ENCODE peak calls at places on chromosomes 1 and 21, in nine cellular contexts. T is head of caudate nucleus; D is CD8-positive, alpha-beta T cell; J is stimulated activated CD8-positive, alpha-beta memory T cell treated with anti-CD3 and anti-CD28 coated beads, Interleukin-12 subunit alpha, Interleukin-12 subunit beta, amount 100 ng/mL, for 1 hour; C is K562; F is upper lobe of right lung; K is sigmoid colon; R is H54; M is nephron progenitor cell. N is an unnamed sample.
A peak's percentile ranks its signal among the peaks of the same experiment; 100 is the strongest.

GRCh38 chr1:9201421-9202239 is 32.9 kb upstream of the H6PD start:
- DNase-seq in T (no peak), D (no peak), J (no peak), C (no peak), F (no peak), K (peak; percentile 80), R (no peak), M (no peak), N (no peak)

GRCh38 chr1:54323324-54323739 is 82.9 kb downstream of the SSBP3 start:
- DNase-seq in T (no peak), D (no peak), J (no peak), C (no peak), F (no peak), K (no peak), R (no peak), M (no peak), N (no peak)

GRCh38 chr1:80987106-80987505 is 813.6 kb upstream of the ADGRL2 start:
- DNase-seq in T (no peak), D (no peak), J (no peak), C (no peak), F (no peak), K (no peak), R (no peak), M (no peak), N (no peak)

GRCh38 chr1:152878042-152878441 is at the start of gene SMCP:
- DNase-seq in T (no peak), D (no peak), J (no peak), C (peak; percentile 14), F (no peak), K (no peak), R (no peak), M (peak; percentile 10), N (no peak)

GRCh38 chr1:89607888-89608626 is 24.9 kb upstream of the LRRC8C start:
- DNase-seq in T (no peak), D (peak; percentile 70), J (peak; percentile 51), C (no peak), F (no peak), K (no peak), R (no peak), M (no peak), N (peak; percentile 81)

GRCh38 chr1:53535846-53536245 is 76.6 kb downstream of the DMRTB1 start:
- DNase-seq in T (no peak), D (no peak), J (no peak), C (no peak), F (no peak), K (no peak), R (no peak), M (no peak), N (no peak)

GRCh38 chr1:42822833-42823392 is 5.7 kb upstream of the SVBP start:
- DNase-seq in T (no peak), D (no peak), J (no peak), C (peak; percentile 44), F (no peak), K (no peak), R (no peak), M (no peak), N (no peak)

GRCh38 chr1:12627308-12627707 is 9.3 kb upstream of the DHRS3 start:
- DNase-seq in T (no peak), D (no peak), J (no peak), C (no peak), F (no peak), K (no peak), R (no peak), M (no peak), N (no peak)

GRCh38 chr1:81802601-81803422 is 2.1 kb downstream of the ADGRL2 start:
- DNase-seq in T (peak; percentile 57), D (no peak), J (no peak), C (no peak), F (peak; percentile 80), K (peak; percentile 85), R (no peak), M (peak; percentile 72), N (no peak)

GRCh38 chr21:44965251-44966022 is 25.6 kb downstream of the SLX9 start:
- DNase-seq in T (no peak), D (no peak), J (no peak), C (no peak), F (no peak), K (no peak), R (no peak), M (no peak), N (peak; percentile 29)

GRCh38 chr1:12309783-12310742 is 80.2 kb downstream of the VPS13D start:
- DNase-seq in T (no peak), D (no peak), J (no peak), C (no peak), F (no peak), K (peak; percentile 86), R (no peak), M (no peak), N (no peak)

GRCh38 chr1:179143332-179143731 is 61.5 kb downstream of the TOR3A start:
- DNase-seq in T (no peak), D (no peak), J (no peak), C (no peak), F (no peak), K (no peak), R (no peak), M (no peak), N (no peak)

GRCh38 chr1:27522148-27522859 is 32.3 kb upstream of the WASF2 start:
- DNase-seq in T (peak; percentile 28), D (peak; percentile 78), J (no peak), C (no peak), F (no peak), K (no peak), R (no peak), M (no peak), N (peak; percentile 75)

GRCh38 chr1:41161851-41162250 is 80.3 kb downstream of the SCMH1 start:
- DNase-seq in T (no peak), D (no peak), J (no peak), C (no peak), F (no peak), K (no peak), R (no peak), M (no peak), N (no peak)

GRCh38 chr21:35354078-35354477 is 305.0 kb upstream of the RUNX1 start:
- DNase-seq in T (no peak), D (no peak), J (no peak), C (no peak), F (no peak), K (no peak), R (no peak), M (no peak), N (no peak)

GRCh38 chr1:27934818-27935549 is at the start of gene SMPDL3B:
- DNase-seq in T (no peak), D (no peak), J (no peak), C (no peak), F (peak; percentile 88), K (no peak), R (peak; percentile 18), M (peak; percentile 46), N (no peak)

GRCh38 chr1:22739648-22740385 is 29.2 kb downstream of the EPHB2 start:
- DNase-seq in T (no peak), D (no peak), J (no peak), C (peak; percentile 65), F (no peak), K (no peak), R (peak; percentile 69), M (peak; percentile 37), N (no peak)

GRCh38 chr1:151542710-151543129 is 2.6 kb downstream of the TUFT1 start:
- DNase-seq in T (no peak), D (no peak), J (no peak), C (no peak), F (no peak), K (no peak), R (no peak), M (no peak), N (no peak)

GRCh38 chr1:42117214-42117613 is 36.0 kb upstream of the GUCA2B start:
- DNase-seq in T (no peak), D (no peak), J (no peak), C (no peak), F (no peak), K (no peak), R (no peak), M (no peak), N (no peak)

GRCh38 chr21:46561448-46562095 is 43.3 kb downstream of the S100B start:
- DNase-seq in T (no peak), D (peak; percentile 52), J (no peak), C (no peak), F (no peak), K (no peak), R (no peak), M (no peak), N (no peak)

GRCh38 chr1:201582977-201583376 is 44.0 kb downstream of the NAV1 start:
- DNase-seq in T (no peak), D (no peak), J (no peak), C (no peak), F (peak; percentile 43), K (no peak), R (no peak), M (no peak), N (no peak)

GRCh38 chr21:45460611-45461368 is 55.8 kb downstream of the COL18A1 start:
- DNase-seq in T (no peak), D (no peak), J (no peak), C (no peak), F (no peak), K (no peak), R (peak; percentile 72), M (no peak), N (no peak)

GRCh38 chr1:115652236-115652788 is 10.5 kb downstream of the VANGL1 start:
- DNase-seq in T (no peak), D (no peak), J (no peak), C (no peak), F (no peak), K (no peak), R (no peak), M (no peak), N (no peak)

GRCh38 chr1:226476657-226477319 is 68.9 kb upstream of the PARP1 start:
- DNase-seq in T (no peak), D (no peak), J (no peak), C (no peak), F (no peak), K (no peak), R (no peak), M (no peak), N (no peak)

GRCh38 chr1:166132496-166132895 is 34.3 kb downstream of the FAM78B start:
- DNase-seq in T (no peak), D (no peak), J (no peak), C (no peak), F (no peak), K (no peak), R (no peak), M (no peak), N (no peak)

GRCh38 chr1:201360901-201361651 is 16.4 kb downstream of the TNNT2 start:
- DNase-seq in T (no peak), D (no peak), J (no peak), C (peak; percentile 29), F (peak; percentile 55), K (no peak), R (no peak), M (no peak), N (no peak)

GRCh38 chr1:237152506-237153335 is 110.7 kb downstream of the RYR2 start:
- DNase-seq in T (no peak), D (no peak), J (no peak), C (no peak), F (no peak), K (no peak), R (no peak), M (no peak), N (no peak)

GRCh38 chr1:36524359-36525062 is 41.8 kb upstream of the CSF3R start:
- DNase-seq in T (no peak), D (no peak), J (no peak), C (no peak), F (no peak), K (peak; percentile 10), R (no peak), M (no peak), N (no peak)

GRCh38 chr1:52876843-52877242 is 34.3 kb downstream of the ZYG11A start:
- DNase-seq in T (no peak), D (no peak), J (no peak), C (no peak), F (no peak), K (no peak), R (no peak), M (no peak), N (no peak)

GRCh38 chr1:168726719-168727118 is 2.3 kb downstream of the DPT start:
- DNase-seq in T (no peak), D (no peak), J (no peak), C (no peak), F (no peak), K (no peak), R (no peak), M (no peak), N (no peak)

GRCh38 chr21:20004353-20004752 is 993.9 kb upstream of the NCAM2 start:
- DNase-seq in T (no peak), D (no peak), J (no peak), C (no peak), F (no peak), K (no peak), R (no peak), M (no peak), N (no peak)